ENCODE peak calls at places on chromosomes 6 and 20, in eight cellular contexts. Z is SJSA1; Q is CD8-positive, alpha-beta memory T cell; E is PC-9; B is left lung; D is body of pancreas; V is tibial artery; J is A549. N is an unnamed sample.
A peak's percentile ranks its signal among the peaks of the same experiment; 100 is the strongest.

GRCh38 chr6:169051371-169051770 is 202.3 kb downstream of the THBS2 start:
- DNase-seq in Z (no peak), Q (no peak), E (no peak), B (no peak), D (no peak), V (no peak), J (no peak), N (no peak)

GRCh38 chr20:2349801-2350200 is 30.9 kb upstream of the TGM6 start:
- DNase-seq in Z (peak; percentile 61), Q (no peak), E (peak; percentile 79), B (no peak), D (no peak), V (no peak), J (no peak), N (no peak)

GRCh38 chr6:6469074-6469473 is 119.4 kb upstream of the LY86 start:
- DNase-seq in Z (no peak), Q (no peak), E (peak; percentile 38), B (no peak), D (no peak), V (peak; percentile 41), J (no peak), N (no peak)

GRCh38 chr6:80182291-80182690 is 75.8 kb downstream of the BCKDHB start:
- DNase-seq in Z (no peak), Q (no peak), E (peak; percentile 75), B (no peak), D (no peak), V (no peak), J (no peak), N (no peak)

GRCh38 chr6:149751239-149751638 is 1.7 kb downstream of the PCMT1 start:
- DNase-seq in Z (no peak), Q (no peak), E (no peak), B (no peak), D (no peak), V (no peak), J (no peak), N (no peak)

GRCh38 chr6:99350573-99350972 is 1.1 kb upstream of the FAXC start:
- DNase-seq in Z (peak; percentile 51), Q (no peak), E (no peak), B (no peak), D (peak; percentile 75), V (no peak), J (no peak), N (no peak)

GRCh38 chr6:167238694-167239467 is 52.2 kb upstream of the UNC93A start:
- DNase-seq in Z (no peak), Q (no peak), E (no peak), B (no peak), D (no peak), V (no peak), J (no peak), N (no peak)

GRCh38 chr6:1348675-1349074 is 36.8 kb downstream of the FOXQ1 start:
- DNase-seq in Z (peak; percentile 62), Q (no peak), E (no peak), B (peak; percentile 66), D (no peak), V (no peak), J (no peak), N (peak; percentile 74)

GRCh38 chr6:157226026-157226639 is 97.2 kb downstream of the TMEM242 start:
- DNase-seq in Z (no peak), Q (no peak), E (no peak), B (no peak), D (no peak), V (peak; percentile 75), J (no peak), N (no peak)

GRCh38 chr6:3643921-3644320 is 107.6 kb downstream of the PXDC1 start:
- DNase-seq in Z (no peak), Q (no peak), E (no peak), B (no peak), D (no peak), V (no peak), J (no peak), N (no peak)

GRCh38 chr20:14334306-14334930 is 3.0 kb downstream of the FLRT3 start:
- DNase-seq in Z (no peak), Q (no peak), E (no peak), B (no peak), D (peak; percentile 54), V (no peak), J (peak; percentile 37), N (peak; percentile 16)

GRCh38 chr20:29086938-29087337 is 2170.5 kb upstream of the DEFB115 start:
- DNase-seq in Z (no peak), Q (no peak), E (no peak), B (no peak), D (no peak), V (no peak), J (no peak), N (no peak)

GRCh38 chr6:35080016-35080680 is 61.0 kb downstream of the TCP11 start:
- DNase-seq in Z (no peak), Q (no peak), E (no peak), B (peak; percentile 8), D (peak; percentile 1), V (no peak), J (no peak), N (no peak)

DNA sequence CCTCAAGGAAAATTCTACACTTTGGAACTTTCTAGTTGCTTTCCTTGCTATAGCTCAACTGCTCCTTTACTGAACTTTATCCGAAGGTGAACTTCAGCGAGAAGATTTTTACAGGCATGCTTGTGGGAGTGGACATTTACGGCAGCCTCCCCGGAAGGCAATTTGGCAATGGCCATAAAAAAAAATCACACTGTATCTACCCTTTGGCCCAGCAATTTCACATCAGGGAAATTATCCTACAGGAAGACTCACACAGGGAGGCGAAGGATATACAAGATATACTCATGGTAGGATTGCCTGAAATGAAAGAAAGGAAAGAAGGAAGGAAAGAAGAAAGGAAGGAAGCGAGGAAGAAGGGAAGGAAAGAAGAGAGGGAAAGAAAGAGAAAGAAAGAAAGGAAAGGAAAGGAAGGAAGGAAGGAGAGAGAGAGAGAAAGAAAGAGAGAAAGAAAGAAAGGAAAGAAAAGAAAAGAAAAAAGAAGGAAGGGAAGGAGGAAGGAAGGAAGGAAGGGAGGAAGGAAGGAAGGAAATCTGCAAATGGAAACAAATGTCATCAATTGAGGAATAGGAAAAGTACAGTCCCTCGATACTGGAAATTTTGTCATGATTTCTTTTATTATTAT is 25.7 kb downstream of the OVOL2 start:
- DNase-seq in Z (no peak), Q (no peak), E (no peak), B (no peak), D (no peak), V (no peak), J (no peak), N (no peak)
- H3K27ac ChIP-seq in Z (no peak overlapping the region), Q (no peak overlapping the region), E (no peak overlapping the region), B (no peak overlapping the region), D (no peak overlapping the region), V (no peak overlapping the region), J (no peak overlapping the region), N (no peak overlapping the region)

GRCh38 chr6:107661291-107661690 is 162.8 kb downstream of the SCML4 start:
- DNase-seq in Z (no peak), Q (no peak), E (no peak), B (no peak), D (peak; percentile 69), V (no peak), J (no peak), N (no peak)
- H3K4me1 ChIP-seq in Z (peaks cover 46% of the 10 kb centered on the region), Q (peaks cover 23% of the 10 kb centered on the region), E (peaks cover 30% of the 10 kb centered on the region), B (peaks cover 4% of the 10 kb centered on the region), D (peaks cover 28% of the 10 kb centered on the region), V (no peaks in the 10 kb centered on the region), J (no peaks in the 10 kb centered on the region), N (peaks cover 2% of the 10 kb centered on the region)

GRCh38 chr6:110890288-110890687 is 15.7 kb downstream of the AMD1 start:
- DNase-seq in Z (no peak), Q (no peak), E (no peak), B (no peak), D (no peak), V (no peak), J (no peak), N (no peak)

GRCh38 chr6:110882824-110883554 is 8.4 kb downstream of the AMD1 start:
- DNase-seq in Z (no peak), Q (no peak), E (no peak), B (no peak), D (no peak), V (no peak), J (no peak), N (no peak)

GRCh38 chr6:110885526-110885925 is 10.9 kb downstream of the AMD1 start:
- DNase-seq in Z (no peak), Q (no peak), E (no peak), B (no peak), D (no peak), V (no peak), J (no peak), N (no peak)

GRCh38 chr6:110884321-110884720 is 9.7 kb downstream of the AMD1 start:
- DNase-seq in Z (no peak), Q (no peak), E (no peak), B (no peak), D (no peak), V (no peak), J (no peak), N (no peak)

DNA sequence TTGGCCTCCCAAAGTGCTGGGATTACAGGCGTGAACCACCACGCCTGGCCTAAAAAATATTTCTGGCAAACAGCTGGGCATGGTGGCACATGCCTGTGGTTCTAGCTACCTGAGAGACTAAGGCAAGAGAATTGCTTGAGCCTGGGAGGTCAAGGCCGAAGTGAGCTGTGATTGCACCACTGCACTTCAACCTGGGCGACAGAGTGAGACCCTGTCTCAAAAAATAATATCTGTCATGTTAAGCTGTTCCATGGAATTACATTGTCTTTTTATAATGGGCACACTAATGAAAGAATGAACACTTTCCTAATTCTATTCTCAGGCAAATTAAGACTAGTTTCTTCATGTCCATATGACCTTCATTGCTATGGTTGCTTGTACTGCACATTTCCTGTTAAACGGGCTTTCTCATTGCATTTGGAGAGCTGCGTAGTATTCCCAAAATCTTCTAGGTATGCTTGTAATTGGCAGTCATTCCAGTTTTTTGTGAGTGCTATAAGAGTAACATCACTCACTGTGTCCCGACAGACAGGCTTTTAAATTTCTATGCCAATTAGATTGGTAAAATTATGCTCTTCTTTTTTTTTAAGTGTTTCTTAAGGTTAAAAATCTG is 12.1 kb downstream of the AMD1 start:
- DNase-seq in Z (no peak), Q (no peak), E (no peak), B (no peak), D (no peak), V (no peak), J (no peak), N (no peak)
- H3K4me3 ChIP-seq in Z (no peak overlapping the region), Q (no peak overlapping the region), E (no peak overlapping the region), B (no peak overlapping the region), D (no peak overlapping the region), V (no peak overlapping the region), J (no peak overlapping the region), N (no peak overlapping the region)

GRCh38 chr6:106913111-106913510 is 61.4 kb downstream of the CD24 start:
- DNase-seq in Z (no peak), Q (no peak), E (peak; percentile 98), B (no peak), D (no peak), V (no peak), J (no peak), N (no peak)

GRCh38 chr6:106908386-106908840 is 66.1 kb downstream of the CD24 start:
- DNase-seq in Z (peak; percentile 61), Q (no peak), E (peak; percentile 75), B (no peak), D (no peak), V (no peak), J (no peak), N (no peak)

GRCh38 chr6:106913676-106914280 is 60.8 kb downstream of the CD24 start:
- DNase-seq in Z (no peak), Q (no peak), E (peak; percentile 98), B (no peak), D (no peak), V (no peak), J (no peak), N (no peak)

GRCh38 chr6:106907754-106908153 is 66.8 kb downstream of the CD24 start:
- DNase-seq in Z (no peak), Q (no peak), E (peak; percentile 56), B (no peak), D (no peak), V (no peak), J (no peak), N (no peak)

GRCh38 chr6:106910999-106911949 is 63.3 kb downstream of the CD24 start:
- DNase-seq in Z (no peak), Q (no peak), E (no peak), B (no peak), D (peak; percentile 49), V (no peak), J (no peak), N (no peak)
- H3K27ac ChIP-seq in Z (no peak overlapping the region), Q (peak overlapping the region; percentile 34), E (no peak overlapping the region), B (no peak overlapping the region), D (no peak overlapping the region), V (no peak overlapping the region), J (peak overlapping the region; percentile 21), N (no peak overlapping the region)